ENCODE peak calls at places on chromosomes 6 and 20, in eight cellular contexts. L, O, H, D, Q, N, Z and T are unnamed samples.

GRCh38 chr6:27280540-27281000 is 31.5 kb downstream of the POM121L2 start:
- DNase-seq in O (no peak), D (no peak), N (no peak), H (no peak), Q (no peak), Z (no peak), L (no peak), T (no peak)

GRCh38 chr20:57514273-57514751 is 10.6 kb downstream of the CTCFL start:
- DNase-seq in Q (no peak), O (peak), Z (peak), D (peak), H (no peak), L (peak), N (peak), T (no peak)

GRCh38 chr6:4021862-4022715 is 56.8 kb downstream of the FAM217A start:
- DNase-seq in D (no peak), Q (no peak), N (no peak), L (peak), H (no peak), Z (peak), O (no peak), T (no peak)

GRCh38 chr20:17916365-17916996 is 52.1 kb downstream of the SNX5 start:
- DNase-seq in L (no peak), D (no peak), Z (no peak), Q (no peak), N (no peak), O (no peak), H (no peak), T (no peak)

GRCh38 chr20:15031546-15032351 is 694.3 kb upstream of the FLRT3 start:
- DNase-seq in H (no peak), L (no peak), N (no peak), Z (no peak), D (no peak), Q (no peak), O (peak), T (no peak)

GRCh38 chr20:50518270-50518721 is 8.1 kb downstream of the PTPN1 start:
- DNase-seq in N (peak), D (no peak), O (no peak), H (no peak), Q (no peak), Z (no peak), L (no peak), T (no peak)

GRCh38 chr6:47741807-47742206 is 40.0 kb upstream of the OPN5 start:
- DNase-seq in D (no peak), O (no peak), N (no peak), Q (no peak), L (peak), H (no peak), Z (no peak), T (no peak)

GRCh38 chr6:15800821-15801617 is 138.2 kb upstream of the DTNBP1 start:
- DNase-seq in Q (no peak), L (no peak), Z (no peak), O (no peak), H (no peak), D (no peak), N (no peak), T (no peak)

GRCh38 chr6:2565499-2565898 is 185.2 kb downstream of the MYLK4 start:
- DNase-seq in D (no peak), N (no peak), L (no peak), O (no peak), Q (no peak), H (no peak), Z (no peak), T (no peak)

DNA sequence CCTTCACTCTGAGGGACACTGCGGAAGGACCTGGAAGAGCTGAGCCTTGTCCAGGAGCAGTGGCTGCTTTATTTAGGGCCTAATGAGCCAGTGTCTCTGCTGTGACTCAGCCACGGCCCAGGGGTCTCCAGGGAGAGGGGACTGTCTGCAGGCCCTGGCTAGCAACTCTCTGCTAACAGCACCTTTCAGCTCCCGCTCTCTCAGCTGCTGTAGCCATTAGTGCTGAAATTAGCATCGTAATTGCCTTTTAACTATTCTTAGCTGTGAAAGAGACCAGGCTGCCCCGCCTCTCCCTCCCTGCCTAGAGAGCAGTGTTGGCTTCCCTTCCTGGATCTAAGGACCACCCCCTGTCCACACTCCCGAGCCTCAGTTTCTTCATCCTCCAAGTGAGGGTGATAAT is 53.1 kb upstream of the SLC32A1 start:
- DNase-seq in Z (no peak), L (no peak), O (no peak), N (no peak), H (no peak), D (no peak), Q (no peak), T (no peak)
- H3K27ac ChIP-seq in Z (no peak), L (no peak), O (no peak), N (no peak), H (no peak), D (no peak), Q (no peak), T (no peak)

GRCh38 chr6:150263765-150264415 is 104.9 kb upstream of the IYD start:
- DNase-seq in D (no peak), O (no peak), Q (no peak), L (no peak), H (no peak), N (no peak), Z (peak), T (no peak)

GRCh38 chr6:150267686-150268561 is 100.9 kb upstream of the IYD start:
- DNase-seq in L (no peak), D (peak), H (no peak), N (peak), Q (no peak), Z (no peak), O (no peak), T (no peak)

GRCh38 chr6:150269130-150269856 is 99.5 kb upstream of the IYD start:
- DNase-seq in D (no peak), O (no peak), H (no peak), L (no peak), N (no peak), Q (no peak), Z (no peak), T (no peak)

GRCh38 chr6:150266963-150267685 is 101.7 kb upstream of the IYD start:
- DNase-seq in N (no peak), Z (no peak), D (no peak), Q (no peak), L (no peak), O (no peak), H (no peak), T (no peak)

GRCh38 chr6:150266309-150266708 is 102.5 kb upstream of the IYD start:
- DNase-seq in L (no peak), O (no peak), Q (no peak), N (no peak), Z (no peak), D (no peak), H (no peak), T (no peak)
- H3K27ac ChIP-seq in L (no peak), O (no peak), Q (no peak), N (no peak), Z (no peak), D (no peak), H (no peak), T (no peak)

DNA sequence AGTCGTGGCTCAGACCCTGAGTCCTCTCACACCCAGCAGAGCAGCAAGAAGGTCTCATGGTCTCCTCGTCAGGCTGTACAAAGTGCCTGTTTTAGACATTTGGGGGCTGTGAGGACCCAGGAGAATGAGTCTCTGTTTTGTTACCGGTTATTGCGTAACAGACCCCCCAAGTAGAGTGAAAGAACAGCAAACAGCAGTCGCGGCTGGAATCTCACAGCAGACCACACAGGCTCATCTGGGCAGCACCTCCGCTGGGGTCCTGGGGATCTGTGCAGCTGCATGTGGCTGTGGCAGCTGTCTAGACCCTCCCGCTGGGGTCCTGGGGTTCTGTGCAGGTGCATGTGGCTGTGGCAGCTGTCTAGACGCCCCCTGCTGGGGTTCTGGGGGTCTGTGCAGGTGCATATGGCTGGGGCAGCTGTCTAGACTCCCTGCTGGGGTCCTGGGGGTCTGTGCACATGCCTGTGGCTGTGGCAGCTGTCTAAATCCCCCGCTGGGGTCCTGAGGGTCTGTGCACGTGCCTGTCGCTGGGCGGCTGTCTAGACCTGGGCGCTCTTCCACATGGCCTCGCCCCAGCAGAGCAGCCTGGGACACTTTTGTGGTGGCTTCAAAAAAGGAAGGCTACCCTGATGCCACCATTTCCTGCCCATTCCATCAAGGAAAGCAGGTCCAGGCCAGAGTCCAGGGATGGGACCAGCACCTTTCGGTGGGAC is 24.7 kb downstream of the ENTPD6 start:
- DNase-seq in O (no peak), L (no peak), Q (no peak), Z (no peak), N (no peak), D (no peak), H (no peak), T (no peak)
- H3K27ac ChIP-seq in O (no peak), L (no peak), Q (no peak), Z (no peak), N (no peak), D (no peak), H (no peak), T (no peak)

DNA sequence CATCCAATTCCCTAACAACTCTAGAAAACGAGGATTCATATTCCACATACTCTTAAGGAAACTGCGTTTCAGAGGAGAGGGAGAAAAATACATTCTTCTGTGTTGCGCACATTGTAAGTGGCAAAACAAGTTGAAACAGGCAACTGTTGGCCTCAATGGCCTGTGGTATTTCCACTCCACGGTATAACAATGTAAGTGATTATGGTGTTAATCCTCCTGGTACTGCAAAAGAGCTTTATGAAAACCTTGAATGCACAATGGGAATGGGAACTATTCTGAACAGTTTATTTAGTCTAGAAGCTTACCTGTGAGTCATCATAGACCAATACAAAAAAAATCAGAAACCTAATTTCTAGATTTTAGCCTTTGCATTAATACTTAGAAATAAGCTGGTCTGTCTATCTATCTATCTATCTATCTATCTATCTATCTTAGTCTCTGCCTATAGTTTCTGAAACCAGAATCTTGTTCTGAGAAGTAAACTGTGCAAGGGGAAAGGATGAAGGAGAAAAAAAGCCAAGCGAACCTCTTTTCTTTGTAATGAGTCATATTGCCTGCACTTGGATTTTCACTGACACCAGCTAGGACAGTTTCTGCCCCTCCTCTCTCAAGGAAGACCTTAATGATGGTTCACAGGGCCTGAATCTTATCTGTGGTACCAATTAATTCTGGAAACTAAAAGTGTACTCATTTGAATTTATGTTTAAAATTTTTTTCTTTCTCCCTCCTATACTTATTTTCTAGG is 101.5 kb downstream of the RNF144B start:
- DNase-seq in Z (no peak), D (no peak), O (no peak), Q (no peak), N (peak), L (no peak), H (no peak), T (no peak)
- H3K27ac ChIP-seq in Z (no peak), D (no peak), O (no peak), Q (no peak), N (no peak), L (no peak), H (no peak), T (no peak)

GRCh38 chr6:43915213-43915869 is 145.3 kb downstream of the VEGFA start:
- DNase-seq in N (no peak), Z (no peak), L (no peak), O (no peak), H (no peak), D (no peak), Q (no peak), T (no peak)

GRCh38 chr6:43917878-43918382 is 147.9 kb downstream of the VEGFA start:
- DNase-seq in D (no peak), Z (no peak), L (no peak), H (no peak), O (no peak), N (peak), Q (no peak), T (no peak)

GRCh38 chr6:43914272-43915147 is 144.5 kb downstream of the VEGFA start:
- DNase-seq in O (no peak), Z (no peak), D (no peak), L (no peak), Q (no peak), N (no peak), H (no peak), T (no peak)

GRCh38 chr6:43916924-43917877 is 147.2 kb downstream of the VEGFA start:
- DNase-seq in D (no peak), Q (no peak), H (no peak), O (no peak), N (peak), L (no peak), Z (no peak), T (no peak)

GRCh38 chr6:43916091-43916923 is 146.3 kb downstream of the VEGFA start:
- DNase-seq in Z (no peak), D (no peak), H (no peak), O (no peak), Q (no peak), N (peak), L (no peak), T (no peak)
- H3K27ac ChIP-seq in Z (no peak), D (no peak), H (no peak), O (peak), Q (no peak), N (no peak), L (no peak), T (no peak)

DNA sequence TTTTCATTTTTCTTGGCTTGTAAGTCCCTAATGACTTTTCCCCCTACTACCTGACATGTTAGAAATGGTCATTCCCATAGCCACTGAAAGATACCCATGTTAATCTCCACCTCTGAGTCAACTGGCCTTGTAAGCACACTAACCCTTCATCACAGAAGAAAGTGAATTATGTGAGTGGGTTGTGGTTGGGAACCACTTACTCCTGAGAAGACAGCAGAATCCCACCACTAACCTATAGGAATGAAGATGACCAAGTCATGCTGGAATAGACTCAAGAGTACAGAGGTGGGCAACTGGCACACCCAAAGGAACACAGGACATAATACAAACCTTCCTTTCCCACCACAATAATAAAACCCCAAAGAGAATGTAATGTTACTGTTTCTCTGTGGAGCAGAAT is 30.1 kb downstream of the RAMACL start:
- DNase-seq in D (no peak), Q (no peak), H (no peak), Z (no peak), N (peak), O (no peak), L (no peak), T (no peak)
- H3K27ac ChIP-seq in D (no peak), Q (peak), H (no peak), Z (no peak), N (no peak), O (peak), L (peak), T (peak)

GRCh38 chr6:139886396-139886795 is 511.9 kb upstream of the CITED2 start:
- DNase-seq in D (no peak), O (no peak), L (no peak), H (no peak), Q (no peak), Z (no peak), N (no peak), T (no peak)
- H3K27ac ChIP-seq in D (no peak), O (no peak), L (no peak), H (no peak), Q (no peak), Z (no peak), N (no peak), T (no peak)

GRCh38 chr20:53752971-53753879 is 159.6 kb upstream of the ZNF217 start:
- DNase-seq in D (no peak), L (no peak), O (no peak), Z (no peak), H (no peak), N (peak), Q (no peak), T (no peak)
- H3K27ac ChIP-seq in D (no peak), L (no peak), O (no peak), Z (no peak), H (peak), N (no peak), Q (no peak), T (no peak)